ENCODE peak calls at places on chromosome 10, in five cellular contexts. One of them, this sample, is unnamed.
A peak's percentile ranks its signal among the peaks of the same experiment; 100 is the strongest.

GRCh38 chr10:119111968-119112515 is 8.1 kb downstream of the DENND10 start:
- DNase-seq in memory B cell: no peak
- DNase-seq in HT-29: no peak
- DNase-seq in T-helper 2 cell: no peak
- DNase-seq in AG09319: no peak
- DNase-seq in this sample: no peak

GRCh38 chr10:36675458-36675880 is 449.9 kb upstream of the ANKRD30A start:
- DNase-seq in memory B cell: no peak
- DNase-seq in HT-29: no peak
- DNase-seq in T-helper 2 cell: no peak
- DNase-seq in AG09319: peak; percentile 68
- DNase-seq in this sample: no peak

GRCh38 chr10:24449769-24450310 is 240.9 kb downstream of the KIAA1217 start:
- DNase-seq in memory B cell: no peak
- DNase-seq in HT-29: no peak
- DNase-seq in T-helper 2 cell: no peak
- DNase-seq in AG09319: no peak
- DNase-seq in this sample: no peak

GRCh38 chr10:10915215-10915614 is 102.5 kb upstream of the CELF2 start:
- DNase-seq in memory B cell: no peak
- DNase-seq in HT-29: no peak
- DNase-seq in T-helper 2 cell: peak; percentile 66
- DNase-seq in AG09319: no peak
- DNase-seq in this sample: no peak

GRCh38 chr10:95168694-95169093 is 25.3 kb upstream of the ACSM6 start:
- DNase-seq in memory B cell: no peak
- DNase-seq in HT-29: no peak
- DNase-seq in T-helper 2 cell: no peak
- DNase-seq in AG09319: no peak
- DNase-seq in this sample: no peak

GRCh38 chr10:65544756-65545155 is 1381.1 kb upstream of the LRRTM3 start:
- DNase-seq in memory B cell: no peak
- DNase-seq in HT-29: no peak
- DNase-seq in T-helper 2 cell: no peak
- DNase-seq in AG09319: no peak
- DNase-seq in this sample: no peak

GRCh38 chr10:62081322-62081945 is 179.9 kb downstream of the ARID5B start:
- DNase-seq in memory B cell: no peak
- DNase-seq in HT-29: peak; percentile 25
- DNase-seq in T-helper 2 cell: no peak
- DNase-seq in AG09319: no peak
- DNase-seq in this sample: no peak

GRCh38 chr10:128887856-128888255 is 579.2 kb upstream of the MGMT start:
- DNase-seq in memory B cell: no peak
- DNase-seq in HT-29: no peak
- DNase-seq in T-helper 2 cell: no peak
- DNase-seq in AG09319: no peak
- DNase-seq in this sample: no peak

GRCh38 chr10:73762915-73763314 is 18.7 kb downstream of the SEC24C start:
- DNase-seq in memory B cell: no peak
- DNase-seq in HT-29: no peak
- DNase-seq in T-helper 2 cell: peak; percentile 55
- DNase-seq in AG09319: no peak
- DNase-seq in this sample: no peak

GRCh38 chr10:5449823-5450222 is 37.5 kb downstream of the NET1 start:
- DNase-seq in memory B cell: no peak
- DNase-seq in HT-29: peak; percentile 47
- DNase-seq in T-helper 2 cell: no peak
- DNase-seq in AG09319: no peak
- DNase-seq in this sample: peak; percentile 43

GRCh38 chr10:115710136-115710535 is 562.9 kb downstream of the GFRA1 start:
- DNase-seq in memory B cell: no peak
- DNase-seq in HT-29: no peak
- DNase-seq in T-helper 2 cell: no peak
- DNase-seq in AG09319: no peak
- DNase-seq in this sample: no peak

GRCh38 chr10:124010563-124011131 is 82.8 kb downstream of the CHST15 start:
- DNase-seq in memory B cell: no peak
- DNase-seq in HT-29: no peak
- DNase-seq in T-helper 2 cell: no peak
- DNase-seq in AG09319: no peak
- DNase-seq in this sample: no peak

GRCh38 chr10:34116780-34117179 is 698.3 kb downstream of the PARD3 start:
- DNase-seq in memory B cell: no peak
- DNase-seq in HT-29: no peak
- DNase-seq in T-helper 2 cell: no peak
- DNase-seq in AG09319: no peak
- DNase-seq in this sample: no peak

GRCh38 chr10:59393349-59393748 is 31.0 kb upstream of the FAM13C start:
- DNase-seq in memory B cell: no peak
- DNase-seq in HT-29: no peak
- DNase-seq in T-helper 2 cell: no peak
- DNase-seq in AG09319: no peak
- DNase-seq in this sample: no peak

GRCh38 chr10:1114355-1115261 is 58.4 kb downstream of the WDR37 start:
- DNase-seq in memory B cell: no peak
- DNase-seq in HT-29: no peak
- DNase-seq in T-helper 2 cell: peak; percentile 81
- DNase-seq in AG09319: no peak
- DNase-seq in this sample: no peak

GRCh38 chr10:46555713-46556514 is 544 bp downstream of the GPRIN2 start:
- DNase-seq in memory B cell: peak; percentile 10
- DNase-seq in HT-29: no peak
- DNase-seq in T-helper 2 cell: no peak
- DNase-seq in AG09319: no peak
- DNase-seq in this sample: peak; percentile 1

GRCh38 chr10:102452672-102453340 is 1.5 kb upstream of the C10orf95 start:
- DNase-seq in memory B cell: no peak
- DNase-seq in HT-29: no peak
- DNase-seq in T-helper 2 cell: peak; percentile 58
- DNase-seq in AG09319: no peak
- DNase-seq in this sample: peak; percentile 74

GRCh38 chr10:43308986-43309385 is 42.1 kb upstream of the RASGEF1A start:
- DNase-seq in memory B cell: no peak
- DNase-seq in HT-29: no peak
- DNase-seq in T-helper 2 cell: no peak
- DNase-seq in AG09319: no peak
- DNase-seq in this sample: no peak

This sample was measured in HL-60.